ENCODE peak calls at places on chromosome 22, in ten cellular contexts. W is colonic mucosa, Q is fibroblast of lung, T is heart right ventricle, R is kidney epithelial cell, E is IMR-90, J is Peyer's patch, Y is left lung, S is trophoblast cell, F is hepatocyte. V is an unnamed sample. For H3K36me3, the result is how much of the 10 kb centered on the place peaks cover.

GRCh38 chr22:23784215-23784732 is 2.5 kb upstream of the SMARCB1 start:
- DNase-seq in W (peak), Q (no peak), T (no peak), R (no peak), E (peak), J (no peak), Y (no peak), S (no peak), F (peak), V (no peak)

GRCh38 chr22:50184004-50184461 is 1.7 kb upstream of the TRABD start:
- DNase-seq in W (peak), Q (peak), T (peak), R (no peak), E (peak), J (no peak), Y (peak), S (no peak), F (peak), V (no peak)

GRCh38 chr22:22371031-22371541 is 126.5 kb downstream of the VPREB1 start:
- DNase-seq in W (no peak), Q (no peak), T (peak), R (no peak), E (no peak), J (no peak), Y (no peak), S (no peak), F (no peak), V (no peak)

GRCh38 chr22:33635766-33636165 is 284.5 kb downstream of the LARGE1 start:
- DNase-seq in W (no peak), Q (no peak), T (no peak), R (no peak), E (no peak), J (no peak), Y (no peak), S (no peak), F (no peak), V (no peak)

GRCh38 chr22:22002526-22003055 is 20.0 kb upstream of the TOP3B start:
- DNase-seq in W (no peak), Q (no peak), T (no peak), R (no peak), E (no peak), J (no peak), Y (no peak), S (no peak), F (no peak), V (no peak)

GRCh38 chr22:17217179-17217578 is 2.1 kb downstream of the ADA2 start:
- DNase-seq in W (no peak), Q (no peak), T (no peak), R (no peak), E (no peak), J (no peak), Y (peak), S (no peak), F (no peak), V (peak)

GRCh38 chr22:44938886-44939285 is 70.9 kb downstream of the PHF21B start:
- DNase-seq in W (no peak), Q (no peak), T (no peak), R (no peak), E (no peak), J (no peak), Y (peak), S (no peak), F (no peak), V (no peak)

GRCh38 chr22:28442951-28443876 is 236.4 kb downstream of the TTC28 start:
- DNase-seq in W (peak), Q (peak), T (peak), R (peak), E (peak), J (peak), Y (peak), S (peak), F (peak), V (no peak)

GRCh38 chr22:36922097-36922608 is 8.7 kb downstream of the CSF2RB start:
- DNase-seq in W (no peak), Q (no peak), T (no peak), R (peak), E (no peak), J (no peak), Y (no peak), S (peak), F (peak), V (no peak)

GRCh38 chr22:43376765-43377485 is 33.8 kb upstream of the SCUBE1 start:
- DNase-seq in W (no peak), Q (no peak), T (no peak), R (no peak), E (no peak), J (no peak), Y (no peak), S (no peak), F (no peak), V (peak)

GRCh38 chr22:43726964-43727543 is 85.1 kb downstream of the EFCAB6 start:
- DNase-seq in W (no peak), Q (no peak), T (no peak), R (no peak), E (no peak), J (no peak), Y (no peak), S (no peak), F (no peak), V (no peak)

GRCh38 chr22:32444068-32444467 is 20.2 kb downstream of the BPIFC start:
- DNase-seq in W (no peak), Q (no peak), T (no peak), R (no peak), E (no peak), J (peak), Y (no peak), S (peak), F (peak), V (no peak)

GRCh38 chr22:27499121-27499520 is 302.4 kb downstream of the MN1 start:
- DNase-seq in W (no peak), Q (no peak), T (no peak), R (no peak), E (no peak), J (no peak), Y (no peak), S (no peak), F (no peak), V (no peak)

GRCh38 chr22:49913026-49913425 is 5.2 kb downstream of the ALG12 start:
- DNase-seq in W (no peak), Q (no peak), T (no peak), R (no peak), E (no peak), J (no peak), Y (no peak), S (no peak), F (no peak), V (no peak)

GRCh38 chr22:42697542-42698013 is 23.1 kb downstream of the A4GALT start:
- DNase-seq in W (peak), Q (peak), T (peak), R (peak), E (peak), J (no peak), Y (no peak), S (peak), F (peak), V (no peak)

GRCh38 chr22:23237201-23237798 is 57.0 kb downstream of the BCR start:
- DNase-seq in W (no peak), Q (peak), T (peak), R (no peak), E (peak), J (no peak), Y (no peak), S (no peak), F (peak), V (no peak)

GRCh38 chr22:42299586-42300285 is 29.3 kb upstream of the TCF20 start:
- DNase-seq in W (no peak), Q (no peak), T (peak), R (no peak), E (no peak), J (no peak), Y (peak), S (no peak), F (peak), V (peak)

GRCh38 chr22:50082961-50083461 is 2.2 kb downstream of the MLC1 start:
- DNase-seq in W (no peak), Q (no peak), T (no peak), R (no peak), E (no peak), J (peak), Y (peak), S (no peak), F (peak), V (no peak)

GRCh38 chr22:24430431-24431308 is 3.3 kb downstream of the ADORA2A start:
- DNase-seq in W (no peak), Q (no peak), T (no peak), R (no peak), E (no peak), J (peak), Y (peak), S (no peak), F (no peak), V (no peak)

GRCh38 chr22:25199726-25200520 is at the start of gene CRYBB3:
- DNase-seq in W (no peak), Q (no peak), T (no peak), R (no peak), E (no peak), J (no peak), Y (no peak), S (peak), F (no peak), V (no peak)

GRCh38 chr22:23509571-23510302 is 70.4 kb downstream of the IGLL1 start:
- DNase-seq in W (no peak), Q (no peak), T (no peak), R (no peak), E (peak), J (peak), Y (peak), S (peak), F (no peak), V (no peak)

GRCh38 chr22:40036591-40037225 is 42.0 kb downstream of the FAM83F start:
- DNase-seq in W (peak), Q (peak), T (peak), R (no peak), E (peak), J (peak), Y (no peak), S (peak), F (peak), V (peak)

GRCh38 chr22:40204331-40205116 is 26.8 kb downstream of the TNRC6B start:
- DNase-seq in W (no peak), Q (peak), T (no peak), R (no peak), E (peak), J (no peak), Y (no peak), S (peak), F (no peak), V (no peak)

GRCh38 chr22:44408227-44409192 is 89.5 kb downstream of the RTL6 start:
- DNase-seq in W (no peak), Q (no peak), T (no peak), R (no peak), E (no peak), J (peak), Y (peak), S (no peak), F (no peak), V (no peak)

GRCh38 chr22:27094633-27095308 is 437.4 kb downstream of the MIAT start:
- DNase-seq in W (no peak), Q (no peak), T (peak), R (no peak), E (peak), J (no peak), Y (no peak), S (no peak), F (peak), V (no peak)

GRCh38 chr22:50569041-50569459 is 6.3 kb upstream of the SYCE3 start:
- DNase-seq in W (no peak), Q (no peak), T (no peak), R (no peak), E (no peak), J (peak), Y (no peak), S (no peak), F (peak), V (no peak)

GRCh38 chr22:41249442-41249841 is 8.7 kb upstream of the CHADL start:
- DNase-seq in W (no peak), Q (no peak), T (no peak), R (no peak), E (no peak), J (no peak), Y (no peak), S (no peak), F (no peak), V (no peak)
- H3K4me3 ChIP-seq in W (no peak), Q (no peak), T (no peak), R (no peak), E (no peak), J (no peak), Y (no peak), S (no peak), F (no peak), V (no peak)

GRCh38 chr22:35756722-35757121 is 39.0 kb downstream of the APOL5 start:
- DNase-seq in W (no peak), Q (no peak), T (no peak), R (no peak), E (no peak), J (no peak), Y (no peak), S (no peak), F (no peak), V (no peak)

GRCh38 chr22:35758394-35758793 is 40.7 kb downstream of the APOL5 start:
- DNase-seq in W (no peak), Q (no peak), T (no peak), R (no peak), E (no peak), J (no peak), Y (no peak), S (no peak), F (no peak), V (no peak)

GRCh38 chr22:35766654-35767580 is 49.2 kb downstream of the APOL5 start:
- DNase-seq in W (no peak), Q (peak), T (no peak), R (no peak), E (no peak), J (no peak), Y (no peak), S (no peak), F (no peak), V (peak)

GRCh38 chr22:35761037-35761436 is 43.4 kb downstream of the APOL5 start:
- DNase-seq in W (no peak), Q (peak), T (no peak), R (no peak), E (peak), J (no peak), Y (no peak), S (no peak), F (no peak), V (no peak)
- H3K36me3 ChIP-seq in W (under half), Q (under half), T (half or more), R (under half), E (under half), J (under half), Y (under half), S (under half), F (under half), V (under half)

GRCh38 chr22:19761500-19762314 is 1.1 kb downstream of the TBX1 start:
- DNase-seq in W (no peak), Q (no peak), T (no peak), R (no peak), E (no peak), J (no peak), Y (peak), S (no peak), F (no peak), V (no peak)
- H3K4me3 ChIP-seq in W (no peak), Q (no peak), T (peak), R (no peak), E (no peak), J (no peak), Y (no peak), S (no peak), F (no peak), V (no peak)

GRCh38 chr22:46357186-46357500 is 21.6 kb downstream of the TRMU start:
- DNase-seq in W (no peak), Q (no peak), T (no peak), R (no peak), E (no peak), J (no peak), Y (peak), S (no peak), F (no peak), V (no peak)
- H3K36me3 ChIP-seq in W (under half), Q (under half), T (half or more), R (under half), E (under half), J (under half), Y (under half), S (half or more), F (under half), V (under half)

DNA sequence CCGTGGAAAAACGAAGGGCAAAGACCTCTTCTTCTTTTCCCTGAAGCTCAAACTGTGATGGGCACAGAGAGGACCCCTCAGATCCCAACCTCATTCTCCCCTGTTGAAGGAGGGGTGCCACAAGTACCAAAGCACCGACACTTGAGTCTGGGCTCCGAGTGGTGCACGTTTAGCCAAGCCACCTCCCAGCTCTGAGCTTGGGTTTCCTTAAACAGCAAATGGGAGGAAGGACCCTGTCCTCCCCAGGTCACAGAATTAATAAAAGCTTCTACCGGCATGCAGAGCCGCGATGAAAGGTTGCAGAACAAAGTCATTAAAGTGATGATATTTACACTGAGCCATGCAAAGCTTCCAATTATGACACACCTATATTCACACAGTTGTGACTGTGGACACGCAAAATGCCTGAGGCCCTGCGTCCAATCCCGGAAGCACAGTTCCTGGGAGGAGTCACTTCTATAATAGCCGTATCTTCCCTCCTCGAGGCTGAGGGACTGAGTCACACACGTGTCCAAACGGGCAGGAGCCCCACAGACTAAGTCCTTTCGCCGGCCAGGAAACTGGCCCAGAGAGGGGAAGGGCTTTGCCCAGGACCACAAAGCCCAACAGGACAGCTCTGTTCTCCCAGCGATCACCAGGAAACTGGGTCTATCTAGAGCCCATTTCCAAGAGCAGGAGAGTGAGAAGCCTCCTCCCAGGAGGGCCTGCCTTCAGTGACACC is 922 bp upstream of the CSNK1E start:
- DNase-seq in W (peak), Q (peak), T (peak), R (peak), E (peak), J (peak), Y (no peak), S (peak), F (peak), V (no peak)
- H3K4me3 ChIP-seq in W (peak), Q (peak), T (peak), R (no peak), E (peak), J (no peak), Y (peak), S (no peak), F (no peak), V (peak)

DNA sequence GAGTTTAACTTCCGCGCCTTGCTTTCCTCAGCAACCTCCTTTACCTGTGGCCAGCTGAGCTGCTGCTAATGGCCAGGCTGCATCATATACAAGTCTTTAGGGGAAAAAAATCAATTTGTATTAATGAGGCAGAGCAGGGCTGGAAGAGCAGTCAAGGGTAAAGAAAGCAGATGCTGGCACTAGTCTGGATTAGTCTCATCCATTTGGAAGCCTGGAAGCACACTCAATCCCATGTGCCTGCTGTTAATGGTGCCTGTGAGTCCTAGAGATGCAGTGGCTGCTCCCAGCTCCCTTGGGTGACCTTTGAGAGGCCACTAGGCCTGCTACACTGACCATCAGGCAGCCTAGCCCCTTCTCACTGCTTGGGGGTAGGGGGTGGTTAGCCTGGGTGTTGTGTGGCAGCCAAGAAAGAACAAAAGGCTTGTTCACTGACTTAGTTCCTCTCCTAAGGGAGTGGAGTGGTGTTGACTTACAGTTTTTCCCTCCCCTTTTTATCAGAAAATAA is 8.0 kb downstream of the PIK3IP1 start:
- DNase-seq in W (no peak), Q (no peak), T (no peak), R (no peak), E (no peak), J (no peak), Y (no peak), S (no peak), F (no peak), V (no peak)
- H3K36me3 ChIP-seq in W (under half), Q (under half), T (half or more), R (under half), E (half or more), J (under half), Y (under half), S (under half), F (under half), V (half or more)